ENCODE peak calls at places on chromosomes 4 and X, in four cellular contexts. T, Z, V and C are unnamed samples.

GRCh38 chr4:54586343-54586953 is 71.3 kb upstream of the KIT start:
- DNase-seq in V (no peak), T (peak), Z (no peak), C (no peak)

GRCh38 chr4:1195109-1195671 is 22.8 kb upstream of the SPON2 start:
- DNase-seq in T (no peak), Z (peak), V (no peak), C (no peak)

GRCh38 chr4:145044341-145044740 is 53.7 kb downstream of the ANAPC10 start:
- DNase-seq in V (no peak), T (peak), Z (no peak), C (no peak)

GRCh38 chrX:132837971-132838370 is 120.5 kb downstream of the HS6ST2 start:
- DNase-seq in Z (no peak), T (no peak), V (no peak), C (no peak)

GRCh38 chrX:13283512-13283911 is 36.3 kb downstream of the ATXN3L start:
- DNase-seq in Z (no peak), T (no peak), V (peak), C (no peak)

GRCh38 chrX:9396930-9397329 is 67.9 kb upstream of the TBL1X start:
- DNase-seq in Z (no peak), T (no peak), V (no peak), C (no peak)

GRCh38 chr4:156547891-156548290 is 423.7 kb downstream of the PDGFC start:
- DNase-seq in Z (no peak), T (no peak), V (no peak), C (no peak)

GRCh38 chr4:138241281-138242075 is 671 bp downstream of the SLC7A11 start:
- DNase-seq in T (no peak), Z (no peak), V (no peak), C (no peak)

GRCh38 chrX:11528623-11529022 is 137.1 kb downstream of the ARHGAP6 start:
- DNase-seq in T (no peak), V (no peak), Z (no peak), C (no peak)

GRCh38 chr4:163484906-163485305 is 9.6 kb upstream of the TMA16 start:
- DNase-seq in T (peak), V (peak), Z (no peak), C (peak)

GRCh38 chrX:21056636-21057035 is 317.6 kb upstream of the CNKSR2 start:
- DNase-seq in V (no peak), Z (no peak), T (peak), C (no peak)

GRCh38 chrX:69387559-69388487 is 116.3 kb upstream of the NALF2 start:
- DNase-seq in T (peak), Z (no peak), V (peak), C (peak)

GRCh38 chrX:24494544-24495113 is 29.5 kb downstream of the PDK3 start:
- DNase-seq in T (peak), Z (no peak), V (no peak), C (no peak)

GRCh38 chr4:24763631-24764302 is 31.6 kb upstream of the SOD3 start:
- DNase-seq in V (no peak), T (peak), Z (no peak), C (no peak)

GRCh38 chr4:78517050-78517652 is 34.4 kb upstream of the ANXA3 start:
- DNase-seq in V (no peak), T (peak), Z (no peak), C (no peak)
- TF ChIP-seq CTCF in V (no peak), T (peak), Z (peak), C (peak)

DNA sequence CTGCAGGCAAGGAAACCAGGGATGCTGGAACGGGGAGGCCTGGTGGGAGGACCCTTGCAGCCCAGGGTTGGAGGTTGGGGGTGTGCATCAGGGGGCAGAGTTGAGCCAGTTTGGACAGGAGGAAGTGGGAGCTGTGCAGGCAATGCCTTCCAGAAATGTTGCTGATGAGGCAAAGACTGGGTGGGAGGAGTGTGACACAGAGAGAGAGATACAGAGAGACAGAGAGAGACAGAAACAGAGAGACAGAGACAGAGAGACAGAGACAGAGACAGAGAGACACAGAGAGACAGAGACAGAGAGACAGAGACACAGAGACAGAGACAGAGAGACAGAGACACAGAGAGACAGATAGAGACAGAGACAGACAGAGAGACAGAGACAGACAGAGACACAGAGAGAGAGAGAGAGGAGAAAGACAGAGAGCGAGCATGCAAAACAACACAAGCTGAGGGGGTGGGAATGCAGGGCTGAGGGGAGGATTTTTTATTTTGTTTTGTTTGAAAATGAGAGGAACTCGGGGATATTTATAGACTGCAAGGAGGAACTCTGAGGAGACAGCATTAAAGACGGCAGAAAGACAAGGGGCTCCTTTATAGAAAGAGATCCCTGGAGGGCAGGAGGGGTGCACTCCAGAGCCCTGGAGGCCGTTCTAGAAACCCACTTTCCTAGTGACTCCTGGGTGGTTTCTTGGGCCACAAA is 1.9 kb upstream of the HAUS3 start:
- DNase-seq in Z (peak), T (peak), V (peak), C (peak)
- TF ChIP-seq CTCF in Z (no peak), T (no peak), V (peak), C (peak)

GRCh38 chr4:149766135-149766534 is 49.5 kb downstream of the IQCM start:
- DNase-seq in Z (no peak), V (no peak), T (no peak), C (no peak)

GRCh38 chr4:149765630-149766029 is 50.0 kb downstream of the IQCM start:
- DNase-seq in V (no peak), Z (no peak), T (peak), C (no peak)

DNA sequence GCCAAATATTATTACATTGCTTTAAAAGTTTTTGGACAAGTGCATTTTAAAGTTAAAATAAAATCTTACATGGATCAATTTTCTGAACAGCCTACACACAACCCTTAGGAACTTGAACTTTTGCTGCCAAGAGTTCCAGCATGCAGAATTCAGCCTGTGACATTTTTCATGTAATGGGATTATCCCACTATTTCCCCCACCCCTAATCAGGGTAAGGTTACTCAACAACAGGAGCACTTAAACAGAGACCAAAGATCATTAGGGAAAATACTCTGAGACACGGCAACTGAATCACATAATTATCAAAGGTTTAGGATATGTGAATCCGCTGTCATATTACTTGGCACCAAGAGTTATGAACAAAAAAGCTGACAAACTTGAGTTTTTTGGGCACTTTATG is 47.2 kb downstream of the IQCM start:
- DNase-seq in Z (no peak), V (no peak), T (no peak), C (no peak)
- TF ChIP-seq CTCF in Z (no peak), V (no peak), T (no peak), C (no peak)

GRCh38 chr4:91116861-91117260 is 989.7 kb downstream of the CCSER1 start:
- DNase-seq in Z (no peak), V (no peak), T (peak), C (no peak)

GRCh38 chr4:91114386-91114785 is 987.2 kb downstream of the CCSER1 start:
- DNase-seq in Z (no peak), V (no peak), T (no peak), C (no peak)

GRCh38 chr4:91111556-91111955 is 984.4 kb downstream of the CCSER1 start:
- DNase-seq in Z (no peak), V (no peak), T (no peak), C (no peak)

GRCh38 chr4:91108751-91109150 is 981.6 kb downstream of the CCSER1 start:
- DNase-seq in V (no peak), T (no peak), Z (no peak), C (no peak)

GRCh38 chr4:91113130-91113706 is 986.0 kb downstream of the CCSER1 start:
- DNase-seq in Z (no peak), T (peak), V (no peak), C (peak)
- TF ChIP-seq CTCF in Z (no peak), T (peak), V (no peak), C (peak)

GRCh38 chr4:124111922-124112321 is 600.6 kb downstream of the ANKRD50 start:
- DNase-seq in T (peak), V (peak), Z (no peak), C (no peak)
- TF ChIP-seq CTCF in T (peak), V (peak), Z (peak), C (peak)

DNA sequence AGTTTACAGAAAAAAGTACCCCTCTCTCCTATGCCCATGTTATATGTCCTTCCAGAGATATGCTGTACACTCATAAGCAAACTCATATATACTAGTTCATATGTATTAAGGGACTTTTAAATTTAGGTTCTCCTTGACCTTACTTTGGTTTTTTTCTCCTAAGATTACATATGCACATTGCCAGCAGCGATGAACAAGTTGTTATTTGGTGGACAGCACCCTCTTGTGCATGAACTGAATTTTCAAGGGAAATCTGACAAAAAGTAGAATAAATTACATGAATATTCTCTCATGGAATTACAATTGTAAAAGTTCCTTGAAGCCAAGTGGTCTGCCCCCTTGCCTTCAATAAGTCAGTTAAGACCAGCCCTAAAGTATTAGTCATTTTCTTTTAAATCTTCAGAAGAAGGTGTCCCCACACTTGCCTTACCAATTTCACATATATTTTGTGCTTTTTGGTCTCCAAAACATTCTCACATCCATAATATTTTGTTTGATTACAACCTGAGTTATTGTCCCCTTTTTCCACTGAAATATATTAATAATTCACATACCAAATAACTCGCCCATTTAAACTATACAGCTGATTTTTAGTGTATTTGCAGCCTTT is 30.6 kb upstream of the SMARCA5 start:
- DNase-seq in T (peak), Z (no peak), V (peak), C (peak)
- TF ChIP-seq CTCF in T (peak), Z (peak), V (peak), C (peak)

GRCh38 chr4:139767585-139767984 is 102.0 kb downstream of the MGST2 start:
- DNase-seq in Z (no peak), V (no peak), T (no peak), C (no peak)

GRCh38 chr4:139768366-139768765 is 102.7 kb downstream of the MGST2 start:
- DNase-seq in Z (no peak), T (no peak), V (no peak), C (no peak)

GRCh38 chr4:139769355-139769754 is 103.7 kb downstream of the MGST2 start:
- DNase-seq in T (no peak), V (no peak), Z (no peak), C (no peak)

GRCh38 chr4:139770361-139770760 is 104.7 kb downstream of the MGST2 start:
- DNase-seq in Z (no peak), T (no peak), V (no peak), C (no peak)

DNA sequence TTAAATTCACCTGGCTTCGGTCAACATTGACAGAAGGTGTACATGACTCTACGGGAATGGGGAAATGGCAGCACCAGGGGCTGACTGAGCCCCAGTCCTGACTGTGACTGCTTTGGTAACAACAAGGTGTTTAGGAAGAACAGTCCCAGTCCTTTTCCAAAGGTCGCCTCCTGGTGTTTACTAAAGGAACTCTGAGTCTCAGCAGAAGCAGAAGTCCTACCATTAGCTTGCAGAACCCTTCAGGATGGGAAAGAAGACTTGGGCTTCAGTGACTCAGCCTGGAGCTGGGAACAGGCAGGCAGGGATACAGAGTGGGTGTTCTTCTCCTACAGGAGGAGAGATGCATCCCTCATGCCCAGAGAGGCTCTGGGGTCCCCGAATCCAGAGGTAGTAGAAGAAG is 103.3 kb downstream of the MGST2 start:
- DNase-seq in V (no peak), Z (no peak), T (peak), C (no peak)
- TF ChIP-seq CTCF in V (no peak), Z (no peak), T (peak), C (no peak)

DNA sequence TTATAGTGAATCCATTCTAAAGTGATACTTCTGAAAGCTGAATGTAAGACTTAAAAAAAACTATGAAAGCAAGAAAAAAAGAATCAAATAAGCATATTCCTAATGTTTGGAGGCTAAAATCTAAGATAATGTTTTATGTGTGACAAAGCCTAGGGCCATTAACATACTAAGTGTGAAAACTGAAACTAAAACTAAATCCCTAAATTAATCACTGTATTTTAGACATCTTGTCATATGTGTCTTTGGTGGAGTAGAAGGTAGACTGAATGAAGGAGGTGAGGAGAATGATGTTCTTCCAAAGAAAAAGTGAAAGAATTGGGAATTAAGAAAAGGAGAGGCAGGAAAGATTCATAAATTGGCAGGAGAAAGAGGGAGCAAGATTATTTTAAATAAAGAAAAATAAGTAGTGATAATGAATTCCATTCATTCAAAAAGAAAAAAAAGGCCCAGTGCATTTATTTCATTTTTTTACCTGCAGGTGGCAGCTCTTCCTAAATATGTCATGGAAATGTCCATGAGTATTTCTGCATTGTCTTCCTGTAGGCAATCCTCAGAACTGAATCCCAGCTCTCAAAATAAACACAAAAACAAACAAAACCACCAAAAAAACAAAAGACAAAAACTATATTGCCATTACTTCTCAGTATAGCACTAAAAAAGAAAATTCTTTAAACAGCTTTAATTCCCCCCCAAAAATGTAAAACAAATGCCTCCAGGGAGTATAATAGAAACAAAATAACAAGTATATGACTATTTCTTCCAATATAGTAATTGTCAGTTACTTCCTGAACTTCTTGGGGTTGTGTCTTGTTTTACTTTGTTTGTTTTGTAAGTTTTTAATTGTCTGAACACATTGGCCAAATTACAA is 17.0 kb upstream of the AP1AR start:
- DNase-seq in Z (no peak), V (peak), T (peak), C (no peak)
- TF ChIP-seq CTCF in Z (peak), V (peak), T (peak), C (peak)